ENCODE peak calls at places on chromosomes 3 and 15, in nine cellular contexts. D is fibroblast of the aortic adventitia; U is colonic mucosa; Q is CD8-positive, alpha-beta T cell; E is cardiac fibroblast; P is endothelial cell; R is WTC11; M is epithelial cell of proximal tubule; K is upper lobe of right lung. L is an unnamed sample.

GRCh38 chr3:194247350-194247740 is 103.8 kb downstream of the CPN2 start:
- DNase-seq in D (no peak), U (no peak), Q (no peak), E (no peak), P (no peak), R (no peak), M (no peak), K (no peak), L (no peak)

GRCh38 chr3:105791919-105792786 is 76.7 kb downstream of the CBLB start:
- DNase-seq in D (peak), U (peak), Q (no peak), E (peak), P (no peak), R (no peak), M (no peak), K (no peak), L (peak)

GRCh38 chr3:99648091-99648490 is 9.7 kb downstream of the COL8A1 start:
- DNase-seq in D (peak), U (peak), Q (no peak), E (peak), P (no peak), R (no peak), M (peak), K (no peak), L (peak)

GRCh38 chr3:65996605-65997004 is 42.1 kb downstream of the MAGI1 start:
- DNase-seq in D (peak), U (no peak), Q (no peak), E (peak), P (no peak), R (no peak), M (no peak), K (peak), L (no peak)

GRCh38 chr3:64179860-64180259 is 45.4 kb downstream of the PRICKLE2 start:
- DNase-seq in D (no peak), U (no peak), Q (no peak), E (no peak), P (no peak), R (no peak), M (no peak), K (no peak), L (peak)

GRCh38 chr15:43799209-43799944 is 643 bp downstream of the SERINC4 start:
- DNase-seq in D (no peak), U (peak), Q (no peak), E (no peak), P (no peak), R (no peak), M (no peak), K (no peak), L (no peak)

GRCh38 chr15:94206463-94207167 is 24.7 kb upstream of the MCTP2 start:
- DNase-seq in D (no peak), U (no peak), Q (no peak), E (no peak), P (no peak), R (no peak), M (no peak), K (no peak), L (peak)

GRCh38 chr3:37671000-37671483 is 190.6 kb upstream of the CTDSPL start:
- DNase-seq in D (peak), U (no peak), Q (no peak), E (no peak), P (no peak), R (no peak), M (no peak), K (no peak), L (no peak)

GRCh38 chr15:42385206-42385979 is 26.1 kb downstream of the CAPN3 start:
- DNase-seq in D (peak), U (peak), Q (no peak), E (peak), P (peak), R (peak), M (no peak), K (peak), L (peak)

GRCh38 chr15:51735611-51736010 is 1.8 kb downstream of the LYSMD2 start:
- DNase-seq in D (no peak), U (peak), Q (no peak), E (no peak), P (no peak), R (no peak), M (no peak), K (no peak), L (no peak)

GRCh38 chr15:76184640-76185020 is 124.8 kb downstream of the TMEM266 start:
- DNase-seq in D (no peak), U (no peak), Q (no peak), E (no peak), P (no peak), R (no peak), M (no peak), K (no peak), L (no peak)

GRCh38 chr15:76183906-76184639 is 124.3 kb downstream of the TMEM266 start:
- DNase-seq in D (no peak), U (no peak), Q (no peak), E (no peak), P (no peak), R (no peak), M (no peak), K (no peak), L (no peak)

GRCh38 chr15:76187151-76187550 is 124.1 kb downstream of the ETFA start:
- DNase-seq in D (no peak), U (no peak), Q (no peak), E (no peak), P (no peak), R (no peak), M (no peak), K (no peak), L (no peak)

GRCh38 chr15:76189106-76189505 is 122.2 kb downstream of the ETFA start:
- DNase-seq in D (no peak), U (no peak), Q (no peak), E (no peak), P (no peak), R (no peak), M (no peak), K (no peak), L (no peak)

GRCh38 chr15:76185716-76186115 is 125.6 kb downstream of the ETFA start:
- DNase-seq in D (peak), U (peak), Q (no peak), E (peak), P (peak), R (peak), M (peak), K (no peak), L (peak)
- TF ChIP-seq CTCF in D (peak), U (peak), Q (no peak), E (peak), P (peak), R (peak), M (peak), K (peak), L (peak)

DNA sequence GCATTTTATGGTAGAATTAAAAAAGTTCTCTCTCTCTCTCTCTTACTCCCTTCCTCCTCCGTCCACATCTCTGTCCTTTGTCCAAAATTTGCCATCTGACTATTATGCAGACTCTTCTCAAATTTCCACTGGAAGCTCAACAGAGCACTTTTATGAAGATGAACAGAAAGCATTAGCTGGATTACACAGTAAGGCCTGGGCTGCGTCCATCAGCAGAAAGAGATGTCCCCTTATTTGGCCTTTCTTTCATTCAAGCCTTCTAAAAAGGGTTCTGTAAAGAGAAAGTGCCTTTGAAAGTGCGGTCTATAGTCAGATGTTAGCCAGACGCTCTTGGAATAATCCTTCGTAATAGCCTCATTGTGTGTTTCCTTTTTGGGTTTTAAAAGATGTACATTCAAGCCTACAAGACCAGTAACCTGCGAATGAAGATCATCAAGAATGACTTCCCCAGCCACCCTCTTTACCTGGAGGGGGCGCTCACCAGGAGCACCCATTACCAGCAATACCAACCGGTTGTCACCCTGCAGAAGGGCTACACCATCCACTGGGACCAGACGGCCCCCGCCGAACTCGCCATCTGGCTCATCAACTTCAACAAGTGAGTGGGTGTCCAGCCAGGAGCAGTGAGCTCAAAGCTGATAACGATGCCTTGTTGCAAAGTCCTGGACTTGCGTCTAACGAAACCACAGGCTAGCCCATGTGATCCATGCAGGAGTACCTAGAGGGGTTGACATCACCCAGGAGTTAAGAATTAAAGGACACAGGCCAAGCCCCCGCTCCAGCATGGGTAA is 53.1 kb downstream of the MESD start:
- DNase-seq in D (no peak), U (no peak), Q (no peak), E (no peak), P (no peak), R (no peak), M (no peak), K (no peak), L (no peak)
- TF ChIP-seq CTCF in D (no peak), U (no peak), Q (no peak), E (no peak), P (no peak), R (no peak), M (no peak), K (no peak), L (no peak)

GRCh38 chr15:32991544-32992192 is 202.8 kb downstream of the FMN1 start:
- DNase-seq in D (no peak), U (no peak), Q (no peak), E (no peak), P (no peak), R (no peak), M (no peak), K (no peak), L (no peak)

GRCh38 chr15:32990071-32990470 is 204.4 kb downstream of the FMN1 start:
- DNase-seq in D (peak), U (no peak), Q (no peak), E (peak), P (no peak), R (no peak), M (no peak), K (no peak), L (no peak)

GRCh38 chr15:32998182-32998581 is 196.3 kb downstream of the FMN1 start:
- DNase-seq in D (no peak), U (no peak), Q (no peak), E (no peak), P (no peak), R (no peak), M (no peak), K (no peak), L (no peak)

GRCh38 chr15:32994810-32995424 is 199.6 kb downstream of the FMN1 start:
- DNase-seq in D (peak), U (no peak), Q (no peak), E (peak), P (no peak), R (no peak), M (peak), K (no peak), L (peak)

GRCh38 chr15:32993285-32993684 is 201.2 kb downstream of the FMN1 start:
- DNase-seq in D (peak), U (no peak), Q (no peak), E (peak), P (no peak), R (no peak), M (no peak), K (no peak), L (peak)
- TF ChIP-seq CTCF in D (peak), U (no peak), Q (no peak), E (peak), P (peak), R (no peak), M (peak), K (no peak), L (peak)

GRCh38 chr15:39431371-39431770 is 149.5 kb upstream of the THBS1 start:
- DNase-seq in D (peak), U (no peak), Q (no peak), E (no peak), P (no peak), R (no peak), M (no peak), K (no peak), L (no peak)

GRCh38 chr15:39429898-39430357 is 151.0 kb upstream of the THBS1 start:
- DNase-seq in D (peak), U (no peak), Q (no peak), E (peak), P (no peak), R (no peak), M (peak), K (no peak), L (peak)

GRCh38 chr15:39427705-39428104 is 153.2 kb upstream of the THBS1 start:
- DNase-seq in D (no peak), U (no peak), Q (no peak), E (no peak), P (no peak), R (no peak), M (no peak), K (no peak), L (no peak)

GRCh38 chr15:39430389-39430788 is 150.5 kb upstream of the THBS1 start:
- DNase-seq in D (no peak), U (no peak), Q (no peak), E (no peak), P (no peak), R (no peak), M (no peak), K (no peak), L (no peak)

DNA sequence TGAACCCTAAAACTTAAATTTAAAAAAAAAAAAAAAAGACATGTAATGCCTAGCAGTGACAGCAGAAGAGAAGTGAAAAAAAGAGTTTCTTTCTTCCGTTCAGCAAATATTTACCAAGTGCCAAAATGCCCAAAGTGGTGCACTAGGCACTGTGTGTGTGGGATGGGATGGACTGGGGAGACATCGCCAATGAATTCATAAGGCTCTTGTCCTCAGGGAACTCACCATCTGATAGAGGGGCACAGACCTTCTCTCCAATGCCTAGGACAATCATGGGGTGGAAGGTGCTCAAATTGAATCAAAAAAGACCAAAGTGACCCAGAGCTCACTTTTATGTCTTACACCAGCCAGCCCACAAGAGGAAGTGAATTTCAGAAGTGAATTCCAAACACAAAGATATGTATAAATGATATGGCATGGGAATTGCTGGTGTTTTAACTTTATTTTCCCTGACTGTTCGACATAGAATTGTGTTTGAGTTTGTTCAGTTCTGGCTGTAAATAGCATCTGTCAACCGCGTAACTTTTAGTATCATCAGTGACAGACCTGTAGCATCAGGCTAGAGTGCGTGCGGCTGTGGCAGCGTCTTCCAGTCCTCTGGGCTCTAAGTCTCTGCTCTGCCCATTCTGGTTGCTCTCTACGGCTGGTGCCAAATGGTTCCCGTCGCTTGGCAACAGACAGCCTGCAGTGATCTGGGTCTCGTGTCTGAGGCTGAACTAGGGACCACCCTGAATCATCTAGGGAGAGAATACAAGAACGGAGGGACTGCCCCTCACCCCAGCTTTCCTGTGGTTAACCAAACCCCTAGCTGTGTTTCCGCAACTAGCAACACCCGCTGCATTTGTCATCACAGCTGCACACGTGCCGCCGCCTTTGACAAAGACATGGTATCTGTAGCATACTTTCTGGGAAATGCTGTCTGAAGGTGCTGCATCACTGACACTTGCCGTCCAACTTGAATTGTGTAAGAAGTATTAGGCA is 154.0 kb upstream of the THBS1 start:
- DNase-seq in D (peak), U (no peak), Q (peak), E (peak), P (no peak), R (no peak), M (no peak), K (peak), L (no peak)
- TF ChIP-seq CTCF in D (no peak), U (no peak), Q (no peak), E (no peak), P (no peak), R (no peak), M (no peak), K (no peak), L (no peak)

DNA sequence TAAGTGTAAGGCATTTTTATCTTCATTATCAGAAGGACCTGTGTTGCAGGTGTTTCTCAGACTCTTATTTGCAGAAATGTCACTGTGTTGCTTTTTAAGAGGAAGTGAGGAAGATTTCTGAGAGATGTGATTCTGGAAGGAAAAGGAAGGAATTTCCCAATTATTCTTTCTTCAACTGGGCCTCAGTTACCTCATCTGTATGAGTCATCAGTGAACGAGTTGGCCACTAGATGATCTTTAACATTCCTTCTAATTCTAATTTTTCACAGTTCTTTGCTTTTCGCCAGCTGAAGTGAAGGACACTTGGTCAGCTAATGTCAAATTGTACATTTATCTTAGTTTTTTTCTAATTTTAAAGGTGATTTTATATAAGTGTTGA is 28.9 kb downstream of the CLEC3B start:
- DNase-seq in D (peak), U (no peak), Q (no peak), E (peak), P (no peak), R (no peak), M (peak), K (no peak), L (peak)
- TF ChIP-seq CTCF in D (no peak), U (no peak), Q (no peak), E (no peak), P (no peak), R (no peak), M (no peak), K (no peak), L (no peak)

GRCh38 chr3:15044311-15044710 is 20.8 kb downstream of the MRPS25 start:
- DNase-seq in D (no peak), U (no peak), Q (no peak), E (no peak), P (no peak), R (no peak), M (no peak), K (no peak), L (no peak)
- TF ChIP-seq CTCF in D (no peak), U (no peak), Q (no peak), E (no peak), P (no peak), R (no peak), M (no peak), K (no peak), L (no peak)